ENCODE peak calls at places on chromosomes 16 and 17, in nine cellular contexts. One of them, this sample, is unnamed.
A peak's percentile ranks its signal among the peaks of the same experiment; 100 is the strongest.

GRCh38 chr16:67279296-67280089 is at the start of gene PLEKHG4:
- DNase-seq in putamen: peak; percentile 21
- DNase-seq in effector CD4-positive, alpha-beta T cell: peak; percentile 69
- DNase-seq in NCI-H146: peak; percentile 76
- DNase-seq in ACHN: peak; percentile 90
- DNase-seq in upper lobe of right lung: peak; percentile 93
- DNase-seq in neural progenitor cell: peak; percentile 86
- DNase-seq in cardiac fibroblast: peak; percentile 53
- DNase-seq in iris pigment epithelial cell: peak; percentile 62
- DNase-seq in this sample: peak; percentile 59

GRCh38 chr16:12323007-12323699 is 346.6 kb downstream of the SNX29 start:
- DNase-seq in effector CD4-positive, alpha-beta T cell: no peak
- DNase-seq in iris pigment epithelial cell: no peak
- DNase-seq in neural progenitor cell: peak; percentile 32
- DNase-seq in putamen: no peak
- DNase-seq in ACHN: no peak
- DNase-seq in NCI-H146: no peak
- DNase-seq in upper lobe of right lung: no peak
- DNase-seq in cardiac fibroblast: no peak
- DNase-seq in this sample: no peak

GRCh38 chr16:17224350-17224749 is 246.4 kb downstream of the XYLT1 start:
- DNase-seq in ACHN: no peak
- DNase-seq in NCI-H146: no peak
- DNase-seq in neural progenitor cell: no peak
- DNase-seq in iris pigment epithelial cell: no peak
- DNase-seq in putamen: no peak
- DNase-seq in upper lobe of right lung: no peak
- DNase-seq in effector CD4-positive, alpha-beta T cell: no peak
- DNase-seq in cardiac fibroblast: no peak
- DNase-seq in this sample: no peak

GRCh38 chr16:53433509-53433908 is 762 bp upstream of the RBL2 start:
- DNase-seq in putamen: no peak
- DNase-seq in iris pigment epithelial cell: no peak
- DNase-seq in upper lobe of right lung: peak; percentile 69
- DNase-seq in effector CD4-positive, alpha-beta T cell: no peak
- DNase-seq in neural progenitor cell: peak; percentile 6
- DNase-seq in NCI-H146: no peak
- DNase-seq in ACHN: no peak
- DNase-seq in cardiac fibroblast: no peak
- DNase-seq in this sample: no peak

GRCh38 chr17:70622382-70623260 is 453.3 kb downstream of the KCNJ2 start:
- DNase-seq in iris pigment epithelial cell: peak; percentile 56
- DNase-seq in ACHN: peak; percentile 56
- DNase-seq in cardiac fibroblast: peak; percentile 48
- DNase-seq in upper lobe of right lung: peak; percentile 62
- DNase-seq in neural progenitor cell: peak; percentile 81
- DNase-seq in NCI-H146: peak; percentile 27
- DNase-seq in effector CD4-positive, alpha-beta T cell: no peak
- DNase-seq in putamen: peak; percentile 83
- DNase-seq in this sample: peak; percentile 88

GRCh38 chr17:79732804-79733691 is 2.3 kb downstream of the ENPP7 start:
- DNase-seq in neural progenitor cell: no peak
- DNase-seq in effector CD4-positive, alpha-beta T cell: no peak
- DNase-seq in upper lobe of right lung: no peak
- DNase-seq in ACHN: no peak
- DNase-seq in putamen: no peak
- DNase-seq in cardiac fibroblast: no peak
- DNase-seq in NCI-H146: no peak
- DNase-seq in iris pigment epithelial cell: peak; percentile 35
- DNase-seq in this sample: no peak

GRCh38 chr16:88531931-88532433 is 38.2 kb upstream of the ZC3H18 start:
- DNase-seq in upper lobe of right lung: no peak
- DNase-seq in NCI-H146: no peak
- DNase-seq in effector CD4-positive, alpha-beta T cell: no peak
- DNase-seq in iris pigment epithelial cell: no peak
- DNase-seq in putamen: no peak
- DNase-seq in cardiac fibroblast: no peak
- DNase-seq in ACHN: no peak
- DNase-seq in neural progenitor cell: no peak
- DNase-seq in this sample: no peak

GRCh38 chr17:55295411-55296170 is 30.8 kb downstream of the HLF start:
- DNase-seq in cardiac fibroblast: peak; percentile 63
- DNase-seq in putamen: peak; percentile 81
- DNase-seq in neural progenitor cell: peak; percentile 59
- DNase-seq in iris pigment epithelial cell: peak; percentile 40
- DNase-seq in upper lobe of right lung: no peak
- DNase-seq in ACHN: peak; percentile 53
- DNase-seq in NCI-H146: peak; percentile 4
- DNase-seq in effector CD4-positive, alpha-beta T cell: peak; percentile 29
- DNase-seq in this sample: peak; percentile 69

GRCh38 chr16:64615647-64616280 is 506.1 kb downstream of the CDH11 start:
- DNase-seq in neural progenitor cell: peak; percentile 78
- DNase-seq in effector CD4-positive, alpha-beta T cell: no peak
- DNase-seq in upper lobe of right lung: peak; percentile 59
- DNase-seq in ACHN: no peak
- DNase-seq in putamen: peak; percentile 32
- DNase-seq in NCI-H146: peak; percentile 24
- DNase-seq in iris pigment epithelial cell: no peak
- DNase-seq in cardiac fibroblast: peak; percentile 3
- DNase-seq in this sample: no peak

This sample was measured in head of caudate nucleus.